ENCODE peak calls at places on chromosomes 5 and 9, in eight cellular contexts. R, S, G, I, E, Z, N and P are unnamed samples. For H3K4me1, the result is how much of the 10 kb centered on the place peaks cover.

GRCh38 chr5:148459669-148460068 is 75.9 kb downstream of the FBXO38 start:
- DNase-seq in S (no peak), Z (no peak), E (no peak), G (no peak), N (no peak), I (no peak), R (no peak), P (no peak)

GRCh38 chr5:79728396-79728795 is 38.8 kb downstream of the CMYA5 start:
- DNase-seq in S (no peak), Z (no peak), R (no peak), N (no peak), G (no peak), E (no peak), I (no peak), P (no peak)

GRCh38 chr9:121780641-121781040 is 129.2 kb downstream of the DAB2IP start:
- DNase-seq in G (no peak), I (peak), Z (peak), R (no peak), S (no peak), N (no peak), E (no peak), P (peak)

GRCh38 chr5:19886123-19886921 is 101.7 kb downstream of the CDH18 start:
- DNase-seq in E (no peak), R (no peak), Z (no peak), S (no peak), G (no peak), I (no peak), N (no peak), P (no peak)

GRCh38 chr9:126128494-126129142 is 198.0 kb upstream of the MVB12B start:
- DNase-seq in E (no peak), N (no peak), I (no peak), S (no peak), G (no peak), Z (no peak), R (no peak), P (peak)

GRCh38 chr5:54944364-54944763 is 41.0 kb downstream of the ESM1 start:
- DNase-seq in G (peak), E (peak), N (peak), S (no peak), I (no peak), R (no peak), Z (no peak), P (no peak)

GRCh38 chr5:39209924-39210323 is 9.4 kb downstream of the FYB1 start:
- DNase-seq in S (no peak), R (no peak), G (no peak), N (no peak), I (no peak), E (no peak), Z (peak), P (peak)

GRCh38 chr9:136690104-136690840 is 3.0 kb upstream of the AGPAT2 start:
- DNase-seq in Z (no peak), G (no peak), S (no peak), R (no peak), N (no peak), I (no peak), E (no peak), P (no peak)

GRCh38 chr9:130522233-130522808 is 57.1 kb upstream of the FUBP3 start:
- DNase-seq in N (peak), R (no peak), S (no peak), I (no peak), G (no peak), Z (no peak), E (no peak), P (no peak)

GRCh38 chr5:134524826-134525686 is at the start of gene JADE2:
- DNase-seq in S (peak), N (peak), G (peak), E (peak), I (peak), R (peak), Z (peak), P (peak)

GRCh38 chr5:157971466-157972324 is 112.8 kb upstream of the CLINT1 start:
- DNase-seq in G (no peak), E (no peak), S (no peak), R (peak), Z (no peak), N (no peak), I (no peak), P (no peak)

GRCh38 chr5:80161165-80161564 is 94.7 kb downstream of the SERINC5 start:
- DNase-seq in R (no peak), G (no peak), Z (no peak), N (no peak), I (no peak), S (no peak), E (no peak), P (no peak)

GRCh38 chr5:43396762-43397304 is 15.4 kb downstream of the CCL28 start:
- DNase-seq in S (peak), Z (peak), G (peak), N (no peak), E (no peak), R (peak), I (peak), P (peak)

GRCh38 chr9:69121155-69122085 is 52.7 kb upstream of the TJP2 start:
- DNase-seq in Z (peak), S (no peak), E (peak), N (no peak), R (no peak), G (no peak), I (peak), P (peak)

GRCh38 chr9:113221800-113222481 is 597 bp downstream of the SLC31A1 start:
- DNase-seq in G (no peak), N (no peak), S (no peak), Z (no peak), I (no peak), E (peak), R (no peak), P (no peak)

GRCh38 chr9:113219972-113220371 is 1.1 kb downstream of the FKBP15 start:
- DNase-seq in S (no peak), N (no peak), E (no peak), Z (no peak), I (no peak), R (no peak), G (no peak), P (no peak)

GRCh38 chr9:113221003-113221799 is at the start of the genes FKBP15 and SLC31A1:
- DNase-seq in Z (peak), S (peak), I (peak), E (peak), N (peak), R (peak), G (peak), P (peak)

GRCh38 chr9:113219186-113219936 is 1.7 kb downstream of the FKBP15 start:
- DNase-seq in G (no peak), R (no peak), S (no peak), I (no peak), N (no peak), E (no peak), Z (no peak), P (no peak)

DNA sequence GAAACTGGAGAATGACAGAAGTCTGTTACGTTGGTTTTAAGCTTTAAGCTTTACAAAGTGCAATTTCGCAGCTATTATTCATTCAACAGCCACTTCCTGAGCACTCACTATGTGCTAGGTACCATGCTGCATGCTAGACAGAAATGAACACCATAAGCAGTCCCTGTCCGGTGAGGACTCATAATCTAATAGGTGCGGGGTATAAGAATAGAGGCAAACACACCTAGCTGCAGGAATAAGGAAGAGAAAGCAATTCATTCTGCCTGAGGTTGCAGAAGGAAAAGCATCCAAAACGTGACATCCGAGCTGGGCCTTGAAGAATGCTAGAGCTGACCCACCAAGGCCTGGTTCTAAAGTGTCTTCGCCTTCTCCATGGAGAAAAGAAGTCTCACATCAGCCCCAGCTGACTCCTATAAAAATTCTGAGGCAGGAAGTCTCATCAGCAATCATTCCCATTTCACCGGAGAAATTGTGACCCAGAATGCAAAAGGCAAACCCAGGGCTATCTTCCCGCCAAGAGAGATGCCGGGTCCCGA is 542 bp downstream of the FKBP15 start:
- DNase-seq in E (no peak), G (no peak), R (no peak), S (no peak), I (no peak), Z (no peak), N (no peak), P (no peak)
- TF ChIP-seq EP300 in E (no peak), G (no peak), R (no peak), S (no peak), I (no peak), Z (no peak), N (no peak), P (no peak)

DNA sequence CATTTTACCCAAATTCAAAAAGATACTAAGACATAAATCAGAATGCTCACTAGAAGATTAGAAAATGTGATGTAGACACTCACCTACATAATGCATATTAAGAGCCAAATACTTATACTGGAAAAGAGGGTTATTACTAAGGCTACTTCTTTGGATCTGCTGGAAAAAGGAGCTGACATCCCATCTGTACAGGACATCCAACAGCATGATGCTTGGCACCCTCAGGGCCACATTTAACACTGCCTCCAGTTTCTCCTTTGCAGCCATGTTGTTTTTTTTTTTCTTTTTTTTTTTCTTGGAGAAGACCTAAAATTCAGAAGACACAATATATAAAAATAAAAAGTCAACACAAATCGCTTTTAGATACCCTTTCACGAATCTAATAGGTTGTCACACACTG is 6.0 kb downstream of the RNF145 start:
- DNase-seq in Z (no peak), I (no peak), R (no peak), N (no peak), E (no peak), G (no peak), S (no peak), P (no peak)
- H3K4me1 ChIP-seq in Z (under half), I (under half), R (under half), N (under half), E (half or more), G (half or more), S (half or more), P (half or more)

DNA sequence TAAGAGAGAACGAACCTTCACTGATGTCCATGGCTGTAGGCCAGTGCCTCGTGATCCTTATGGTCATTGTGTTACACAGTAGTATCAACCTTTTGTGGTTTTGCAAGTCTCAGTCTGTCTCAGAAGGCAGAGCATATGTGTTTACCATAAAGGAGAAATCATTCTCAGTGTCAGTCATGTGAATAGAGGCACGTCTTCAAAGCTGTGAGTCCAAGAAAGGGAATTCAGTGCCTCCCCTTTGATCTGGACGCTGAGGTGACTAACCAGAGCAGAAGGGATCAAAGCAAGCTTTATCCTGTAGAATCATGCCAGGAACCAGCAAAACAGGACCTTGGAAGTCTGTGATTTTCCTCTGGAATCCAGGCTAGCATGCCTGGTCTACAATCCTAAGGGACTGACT is 433.9 kb downstream of the DNAH5 start:
- DNase-seq in Z (no peak), R (no peak), G (no peak), E (no peak), S (no peak), I (no peak), N (no peak), P (no peak)
- TF ChIP-seq EP300 in Z (no peak), R (no peak), G (no peak), E (no peak), S (no peak), I (no peak), N (no peak), P (no peak)

GRCh38 chr9:124248066-124248465 is 9.7 kb upstream of the NEK6 start:
- DNase-seq in R (peak), Z (no peak), S (peak), I (no peak), N (no peak), E (no peak), G (no peak), P (no peak)
- H3K4me1 ChIP-seq in R (under half), Z (under half), S (under half), I (under half), N (under half), E (under half), G (under half), P (under half)